ENCODE peak calls at places on chromosomes 12 and 14, in four cellular contexts. A is suprapubic skin, J is endodermal cell, E is mammary epithelial cell. B is an unnamed sample.

GRCh38 chr14:77066555-77067172 is 31.4 kb upstream of the CIPC start:
- DNase-seq in A (no peak), J (no peak), E (no peak), B (no peak)

GRCh38 chr14:50399251-50400032 is 2.8 kb upstream of the CDKL1 start:
- DNase-seq in A (no peak), J (no peak), E (peak), B (no peak)

GRCh38 chr12:111029732-111030131 is 109.4 kb upstream of the MYL2 start:
- DNase-seq in A (no peak), J (no peak), E (no peak), B (no peak)

GRCh38 chr12:93273834-93274705 is 103.7 kb upstream of the NUDT4 start:
- DNase-seq in A (no peak), J (peak), E (no peak), B (no peak)

GRCh38 chr14:75548544-75548943 is 26.3 kb downstream of the BATF start:
- DNase-seq in A (no peak), J (no peak), E (no peak), B (no peak)

GRCh38 chr12:26767865-26768264 is 65.1 kb downstream of the ITPR2 start:
- DNase-seq in A (no peak), J (no peak), E (no peak), B (no peak)

GRCh38 chr12:108525681-108526080 is 10.6 kb downstream of the FICD start:
- DNase-seq in A (no peak), J (no peak), E (peak), B (no peak)

GRCh38 chr14:33676135-33676566 is 274.7 kb downstream of the EGLN3 start:
- DNase-seq in A (no peak), J (peak), E (peak), B (no peak)

GRCh38 chr14:34223302-34224150 is 238.5 kb downstream of the SPTSSA start:
- DNase-seq in A (no peak), J (no peak), E (no peak), B (no peak)

GRCh38 chr12:122988612-122989442 is 8.3 kb downstream of the ARL6IP4 start:
- DNase-seq in A (no peak), J (peak), E (no peak), B (no peak)

GRCh38 chr12:27828196-27828595 is 48.2 kb upstream of the MANSC4 start:
- DNase-seq in A (no peak), J (no peak), E (peak), B (no peak)

GRCh38 chr14:50603565-50603964 is 43.6 kb downstream of the ATL1 start:
- DNase-seq in A (no peak), J (no peak), E (no peak), B (no peak)

GRCh38 chr12:16526693-16527092 is 79.3 kb downstream of the LMO3 start:
- DNase-seq in A (no peak), J (no peak), E (peak), B (no peak)

GRCh38 chr14:102019141-102019540 is 54.8 kb downstream of the DYNC1H1 start:
- DNase-seq in A (no peak), J (no peak), E (no peak), B (no peak)
- H3K27ac ChIP-seq in A (no peak), J (no peak), E (no peak), B (no peak)

GRCh38 chr14:99234982-99235491 is 37.0 kb downstream of the BCL11B start:
- DNase-seq in A (peak), J (peak), E (no peak), B (no peak)

GRCh38 chr14:99236386-99237133 is 35.4 kb downstream of the BCL11B start:
- DNase-seq in A (no peak), J (peak), E (no peak), B (no peak)

GRCh38 chr14:99237288-99237687 is 34.7 kb downstream of the BCL11B start:
- DNase-seq in A (no peak), J (no peak), E (no peak), B (no peak)

GRCh38 chr14:99234366-99234765 is 37.6 kb downstream of the BCL11B start:
- DNase-seq in A (no peak), J (peak), E (no peak), B (no peak)

DNA sequence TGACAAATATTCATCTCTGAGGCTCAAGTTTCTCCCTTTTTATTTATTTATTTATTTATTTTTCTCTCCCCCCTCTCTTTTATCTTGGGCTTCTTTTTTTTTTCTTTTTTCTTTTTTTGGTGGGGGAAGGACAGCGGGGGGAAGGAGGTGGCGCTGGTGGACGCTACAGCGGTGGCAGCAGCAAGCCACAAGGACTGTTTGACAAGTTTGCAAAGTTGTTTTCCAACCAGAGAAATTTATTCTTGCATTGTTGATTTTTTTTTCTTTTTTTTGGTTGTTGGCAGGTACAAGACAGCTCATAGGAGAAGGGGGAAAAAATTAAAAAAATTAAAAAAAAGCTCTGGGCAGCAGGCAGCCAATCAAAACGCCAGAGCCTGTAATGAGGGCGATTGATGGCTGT is 36.4 kb downstream of the BCL11B start:
- DNase-seq in A (no peak), J (no peak), E (no peak), B (no peak)
- H3K4me3 ChIP-seq in A (peak), J (peak), E (no peak), B (no peak)

GRCh38 chr12:868722-869121 is 80.8 kb downstream of the RAD52 start:
- DNase-seq in A (no peak), J (peak), E (no peak), B (no peak)
- TF ChIP-seq CTCF in A (no peak), J (peak), E (no peak), B (no peak)

DNA sequence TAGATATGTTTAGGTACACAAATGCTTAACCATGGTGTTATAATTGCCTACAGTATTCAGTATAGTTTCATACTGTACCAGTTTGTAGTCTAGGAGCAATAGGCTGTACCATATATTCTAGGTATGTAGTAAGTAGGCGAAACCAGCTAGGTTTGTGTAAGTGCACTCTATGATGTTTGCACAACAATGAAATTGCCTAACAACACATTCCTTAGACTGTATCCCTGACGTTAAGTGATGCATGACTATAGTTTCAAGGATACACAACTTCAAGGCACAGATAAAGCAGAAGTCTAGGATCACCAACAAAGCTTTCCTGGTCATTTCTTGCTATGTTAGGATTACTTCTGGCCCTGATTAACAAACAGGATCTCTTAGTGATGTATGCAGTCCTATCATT is 135.1 kb downstream of the SLC38A1 start:
- DNase-seq in A (no peak), J (no peak), E (no peak), B (no peak)
- H3K27ac ChIP-seq in A (no peak), J (no peak), E (no peak), B (no peak)

GRCh38 chr14:68251766-68252100 is 432.2 kb downstream of the RAD51B start:
- DNase-seq in A (no peak), J (no peak), E (no peak), B (no peak)
- H3K4me3 ChIP-seq in A (no peak), J (no peak), E (no peak), B (no peak)

GRCh38 chr12:39372204-39372925 is 70.6 kb downstream of the KIF21A start:
- DNase-seq in A (no peak), J (no peak), E (no peak), B (no peak)

GRCh38 chr12:39380090-39380489 is 62.8 kb downstream of the KIF21A start:
- DNase-seq in A (no peak), J (no peak), E (no peak), B (no peak)

GRCh38 chr12:39372929-39373328 is 70.0 kb downstream of the KIF21A start:
- DNase-seq in A (no peak), J (no peak), E (peak), B (no peak)

GRCh38 chr12:39378346-39378745 is 64.6 kb downstream of the KIF21A start:
- DNase-seq in A (no peak), J (no peak), E (no peak), B (no peak)

DNA sequence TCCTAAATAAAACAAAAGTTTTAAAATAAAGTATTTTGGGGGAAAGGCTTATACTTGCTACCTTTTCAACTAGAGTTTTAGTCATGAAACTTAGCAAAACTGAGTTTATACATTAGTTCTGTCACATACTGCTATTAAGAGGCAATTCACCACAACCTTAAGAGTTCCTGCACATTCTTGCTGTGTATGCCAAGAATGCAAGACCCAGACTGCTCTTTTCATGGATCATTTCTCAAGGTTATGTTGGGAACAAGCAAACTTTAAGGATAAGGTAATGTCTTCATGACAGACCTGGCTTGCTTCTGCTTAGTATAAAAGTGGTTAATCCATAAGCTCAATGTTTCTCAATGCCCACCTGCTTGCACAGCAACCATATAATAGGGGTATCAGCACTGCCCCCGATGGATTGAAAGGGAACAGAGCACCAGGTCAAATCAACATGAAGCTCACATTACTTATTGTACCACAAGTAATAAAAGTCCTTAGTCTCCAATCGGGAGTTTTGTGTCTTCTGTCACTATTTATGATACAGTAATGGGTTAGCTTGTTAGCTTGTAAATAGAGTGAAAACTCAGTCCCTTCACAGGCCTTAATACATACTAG is 67.6 kb downstream of the KIF21A start:
- DNase-seq in A (no peak), J (peak), E (no peak), B (no peak)
- TF ChIP-seq CTCF in A (no peak), J (peak), E (peak), B (no peak)

GRCh38 chr14:94102768-94103482 is 7.6 kb upstream of the IFI27 start:
- DNase-seq in A (no peak), J (peak), E (no peak), B (no peak)
- H3K27ac ChIP-seq in A (no peak), J (no peak), E (no peak), B (no peak)

GRCh38 chr12:80233926-80234325 is 134.6 kb downstream of the OTOGL start:
- DNase-seq in A (no peak), J (no peak), E (no peak), B (no peak)

GRCh38 chr12:80230068-80230467 is 130.7 kb downstream of the OTOGL start:
- DNase-seq in A (no peak), J (peak), E (no peak), B (no peak)

DNA sequence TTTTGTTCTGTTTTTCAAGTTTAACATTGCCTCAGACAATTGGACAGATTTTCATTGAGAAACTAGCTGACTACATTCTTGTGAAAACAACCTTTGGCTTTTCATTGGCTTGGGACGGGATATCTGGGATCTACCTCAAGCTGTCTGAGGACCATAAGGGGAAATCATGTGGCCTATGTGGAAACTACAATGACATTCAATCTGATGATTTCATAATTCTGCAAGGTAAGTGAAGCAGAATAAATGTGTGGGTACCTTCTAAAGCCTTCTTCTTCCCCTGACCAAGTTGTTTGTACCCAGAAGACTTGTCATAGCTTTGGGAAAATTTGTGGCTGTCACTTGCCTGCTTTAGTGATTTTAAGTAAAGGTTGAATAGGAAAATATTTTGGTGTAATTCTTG is 133.5 kb downstream of the OTOGL start:
- DNase-seq in A (no peak), J (no peak), E (no peak), B (no peak)
- H3K4me3 ChIP-seq in A (no peak), J (no peak), E (no peak), B (no peak)

B was measured in ascending aorta.